ENCODE peak calls at places on chromosomes 16 and 17, in four cellular contexts. One of them, this sample, is unnamed.

GRCh38 chr17:40490289-40490853 is 11.1 kb downstream of the TNS4 start:
- DNase-seq in NCI-H1105: no peak
- DNase-seq in activated T-cell treated with anti-CD3 and anti-CD28 coated beads, Interleukin-2, amount 50 U/mL, for 72 hours: peak
- DNase-seq in stimulated activated CD4-positive, alpha-beta T cell treated with anti-CD3 and anti-CD28 coated beads, Interleukin-1b, Interleukin-23, amount 100 ng/mL, for 24 hours: no peak
- DNase-seq in this sample: peak

GRCh38 chr17:67568961-67569360 is 148.8 kb upstream of the NOL11 start:
- DNase-seq in stimulated activated CD4-positive, alpha-beta T cell treated with anti-CD3 and anti-CD28 coated beads, Interleukin-1b, Interleukin-23, amount 100 ng/mL, for 24 hours: no peak
- DNase-seq in activated T-cell treated with anti-CD3 and anti-CD28 coated beads, Interleukin-2, amount 50 U/mL, for 72 hours: no peak
- DNase-seq in NCI-H1105: no peak
- DNase-seq in this sample: no peak

GRCh38 chr17:17669081-17669850 is 12.0 kb upstream of the RAI1 start:
- DNase-seq in activated T-cell treated with anti-CD3 and anti-CD28 coated beads, Interleukin-2, amount 50 U/mL, for 72 hours: no peak
- DNase-seq in NCI-H1105: no peak
- DNase-seq in stimulated activated CD4-positive, alpha-beta T cell treated with anti-CD3 and anti-CD28 coated beads, Interleukin-1b, Interleukin-23, amount 100 ng/mL, for 24 hours: no peak
- DNase-seq in this sample: peak

GRCh38 chr16:85387171-85387507 is 226.0 kb upstream of the GSE1 start:
- DNase-seq in stimulated activated CD4-positive, alpha-beta T cell treated with anti-CD3 and anti-CD28 coated beads, Interleukin-1b, Interleukin-23, amount 100 ng/mL, for 24 hours: no peak
- DNase-seq in NCI-H1105: no peak
- DNase-seq in activated T-cell treated with anti-CD3 and anti-CD28 coated beads, Interleukin-2, amount 50 U/mL, for 72 hours: no peak
- DNase-seq in this sample: no peak

GRCh38 chr17:82611140-82612058 is 36.8 kb downstream of the WDR45B start:
- DNase-seq in stimulated activated CD4-positive, alpha-beta T cell treated with anti-CD3 and anti-CD28 coated beads, Interleukin-1b, Interleukin-23, amount 100 ng/mL, for 24 hours: no peak
- DNase-seq in NCI-H1105: peak
- DNase-seq in activated T-cell treated with anti-CD3 and anti-CD28 coated beads, Interleukin-2, amount 50 U/mL, for 72 hours: no peak
- DNase-seq in this sample: peak

GRCh38 chr17:34006126-34006525 is 249.0 kb upstream of the CCL2 start:
- DNase-seq in stimulated activated CD4-positive, alpha-beta T cell treated with anti-CD3 and anti-CD28 coated beads, Interleukin-1b, Interleukin-23, amount 100 ng/mL, for 24 hours: no peak
- DNase-seq in activated T-cell treated with anti-CD3 and anti-CD28 coated beads, Interleukin-2, amount 50 U/mL, for 72 hours: no peak
- DNase-seq in NCI-H1105: no peak
- DNase-seq in this sample: no peak

GRCh38 chr16:27961296-27961620 is 102.3 kb downstream of the GSG1L start:
- DNase-seq in stimulated activated CD4-positive, alpha-beta T cell treated with anti-CD3 and anti-CD28 coated beads, Interleukin-1b, Interleukin-23, amount 100 ng/mL, for 24 hours: no peak
- DNase-seq in activated T-cell treated with anti-CD3 and anti-CD28 coated beads, Interleukin-2, amount 50 U/mL, for 72 hours: no peak
- DNase-seq in NCI-H1105: no peak
- DNase-seq in this sample: no peak

GRCh38 chr16:12349950-12350842 is 373.7 kb downstream of the SNX29 start:
- DNase-seq in stimulated activated CD4-positive, alpha-beta T cell treated with anti-CD3 and anti-CD28 coated beads, Interleukin-1b, Interleukin-23, amount 100 ng/mL, for 24 hours: no peak
- DNase-seq in NCI-H1105: no peak
- DNase-seq in activated T-cell treated with anti-CD3 and anti-CD28 coated beads, Interleukin-2, amount 50 U/mL, for 72 hours: no peak
- DNase-seq in this sample: peak

GRCh38 chr17:76900723-76901122 is 32.5 kb downstream of the MGAT5B start:
- DNase-seq in stimulated activated CD4-positive, alpha-beta T cell treated with anti-CD3 and anti-CD28 coated beads, Interleukin-1b, Interleukin-23, amount 100 ng/mL, for 24 hours: no peak
- DNase-seq in activated T-cell treated with anti-CD3 and anti-CD28 coated beads, Interleukin-2, amount 50 U/mL, for 72 hours: no peak
- DNase-seq in NCI-H1105: no peak
- DNase-seq in this sample: no peak

GRCh38 chr17:77496401-77496801 is 355.6 kb downstream of the SEC14L1 start:
- DNase-seq in NCI-H1105: no peak
- DNase-seq in stimulated activated CD4-positive, alpha-beta T cell treated with anti-CD3 and anti-CD28 coated beads, Interleukin-1b, Interleukin-23, amount 100 ng/mL, for 24 hours: no peak
- DNase-seq in activated T-cell treated with anti-CD3 and anti-CD28 coated beads, Interleukin-2, amount 50 U/mL, for 72 hours: no peak
- DNase-seq in this sample: peak

GRCh38 chr16:31700200-31700529 is 172.5 kb downstream of the AHSP start:
- DNase-seq in NCI-H1105: peak
- DNase-seq in activated T-cell treated with anti-CD3 and anti-CD28 coated beads, Interleukin-2, amount 50 U/mL, for 72 hours: no peak
- DNase-seq in stimulated activated CD4-positive, alpha-beta T cell treated with anti-CD3 and anti-CD28 coated beads, Interleukin-1b, Interleukin-23, amount 100 ng/mL, for 24 hours: no peak
- DNase-seq in this sample: no peak

GRCh38 chr17:13024033-13024432 is 6.2 kb upstream of the ELAC2 start:
- DNase-seq in NCI-H1105: no peak
- DNase-seq in stimulated activated CD4-positive, alpha-beta T cell treated with anti-CD3 and anti-CD28 coated beads, Interleukin-1b, Interleukin-23, amount 100 ng/mL, for 24 hours: no peak
- DNase-seq in activated T-cell treated with anti-CD3 and anti-CD28 coated beads, Interleukin-2, amount 50 U/mL, for 72 hours: no peak
- DNase-seq in this sample: no peak

GRCh38 chr17:18960803-18961511 is 9.0 kb downstream of the SLC5A10 start:
- DNase-seq in stimulated activated CD4-positive, alpha-beta T cell treated with anti-CD3 and anti-CD28 coated beads, Interleukin-1b, Interleukin-23, amount 100 ng/mL, for 24 hours: peak
- DNase-seq in NCI-H1105: peak
- DNase-seq in activated T-cell treated with anti-CD3 and anti-CD28 coated beads, Interleukin-2, amount 50 U/mL, for 72 hours: peak
- DNase-seq in this sample: peak

This sample was measured in activated CD8-positive, alpha-beta T cell treated with anti-CD3 and anti-CD28 coated beads for 36 hours.